ENCODE peak calls at places on chromosomes 3 and 15, in nine cellular contexts. One of them, this sample, is unnamed.

GRCh38 chr15:39556461-39556860 is 24.4 kb upstream of the THBS1 start:
- DNase-seq in fibroblast of pulmonary artery: no peak
- DNase-seq in uterus: no peak
- DNase-seq in IMR-90: peak; percentile 81
- DNase-seq in fibroblast of mammary gland: no peak
- DNase-seq in tibial artery: no peak
- DNase-seq in lung: no peak
- DNase-seq in NT2/D1: no peak
- DNase-seq in AG09309: no peak
- DNase-seq in this sample: no peak

GRCh38 chr3:186989429-186989828 is 59.1 kb downstream of the ST6GAL1 start:
- DNase-seq in fibroblast of pulmonary artery: no peak
- DNase-seq in uterus: no peak
- DNase-seq in IMR-90: no peak
- DNase-seq in fibroblast of mammary gland: no peak
- DNase-seq in tibial artery: no peak
- DNase-seq in lung: no peak
- DNase-seq in NT2/D1: no peak
- DNase-seq in AG09309: no peak
- DNase-seq in this sample: no peak

GRCh38 chr3:156648086-156648485 is 26.3 kb upstream of the TIPARP start:
- DNase-seq in fibroblast of pulmonary artery: peak; percentile 81
- DNase-seq in uterus: no peak
- DNase-seq in IMR-90: peak; percentile 75
- DNase-seq in fibroblast of mammary gland: peak; percentile 25
- DNase-seq in tibial artery: no peak
- DNase-seq in lung: no peak
- DNase-seq in NT2/D1: no peak
- DNase-seq in AG09309: no peak
- DNase-seq in this sample: no peak

GRCh38 chr3:124034016-124034808 is 42.3 kb upstream of the ROPN1 start:
- DNase-seq in fibroblast of pulmonary artery: peak; percentile 3
- DNase-seq in uterus: peak; percentile 39
- DNase-seq in IMR-90: no peak
- DNase-seq in fibroblast of mammary gland: peak; percentile 1
- DNase-seq in tibial artery: no peak
- DNase-seq in lung: no peak
- DNase-seq in NT2/D1: no peak
- DNase-seq in AG09309: no peak
- DNase-seq in this sample: no peak

GRCh38 chr3:45026038-45026437 is at the start of gene CLEC3B:
- DNase-seq in fibroblast of pulmonary artery: peak; percentile 87
- DNase-seq in uterus: peak; percentile 63
- DNase-seq in IMR-90: peak; percentile 78
- DNase-seq in fibroblast of mammary gland: peak; percentile 82
- DNase-seq in tibial artery: peak; percentile 70
- DNase-seq in lung: peak; percentile 61
- DNase-seq in NT2/D1: no peak
- DNase-seq in AG09309: no peak
- DNase-seq in this sample: no peak

GRCh38 chr3:108722724-108723123 is 34.5 kb downstream of the RETNLB start:
- DNase-seq in fibroblast of pulmonary artery: no peak
- DNase-seq in uterus: no peak
- DNase-seq in IMR-90: no peak
- DNase-seq in fibroblast of mammary gland: no peak
- DNase-seq in tibial artery: no peak
- DNase-seq in lung: no peak
- DNase-seq in NT2/D1: no peak
- DNase-seq in AG09309: no peak
- DNase-seq in this sample: no peak

GRCh38 chr15:80669599-80670273 is 25.4 kb upstream of the ABHD17C start:
- DNase-seq in fibroblast of pulmonary artery: peak; percentile 35
- DNase-seq in uterus: no peak
- DNase-seq in IMR-90: peak; percentile 70
- DNase-seq in fibroblast of mammary gland: peak; percentile 77
- DNase-seq in tibial artery: no peak
- DNase-seq in lung: no peak
- DNase-seq in NT2/D1: no peak
- DNase-seq in AG09309: no peak
- DNase-seq in this sample: no peak

GRCh38 chr15:67768592-67768991 is 56.7 kb upstream of the SKOR1 start:
- DNase-seq in fibroblast of pulmonary artery: no peak
- DNase-seq in uterus: no peak
- DNase-seq in IMR-90: no peak
- DNase-seq in fibroblast of mammary gland: no peak
- DNase-seq in tibial artery: no peak
- DNase-seq in lung: no peak
- DNase-seq in NT2/D1: no peak
- DNase-seq in AG09309: no peak
- DNase-seq in this sample: no peak

GRCh38 chr3:46440531-46441294 is 24.0 kb downstream of the LTF start:
- DNase-seq in fibroblast of pulmonary artery: no peak
- DNase-seq in uterus: no peak
- DNase-seq in IMR-90: no peak
- DNase-seq in fibroblast of mammary gland: no peak
- DNase-seq in tibial artery: no peak
- DNase-seq in lung: no peak
- DNase-seq in NT2/D1: peak; percentile 23
- DNase-seq in AG09309: no peak
- DNase-seq in this sample: no peak

GRCh38 chr15:89401636-89402252 is 67.1 kb upstream of the POLG start:
- DNase-seq in fibroblast of pulmonary artery: peak; percentile 48
- DNase-seq in uterus: no peak
- DNase-seq in IMR-90: peak; percentile 85
- DNase-seq in fibroblast of mammary gland: peak; percentile 60
- DNase-seq in tibial artery: no peak
- DNase-seq in lung: no peak
- DNase-seq in NT2/D1: no peak
- DNase-seq in AG09309: no peak
- DNase-seq in this sample: no peak

GRCh38 chr3:177602601-177603136 is 405.4 kb upstream of the TBL1XR1 start:
- DNase-seq in fibroblast of pulmonary artery: no peak
- DNase-seq in uterus: no peak
- DNase-seq in IMR-90: peak; percentile 31
- DNase-seq in fibroblast of mammary gland: no peak
- DNase-seq in tibial artery: no peak
- DNase-seq in lung: no peak
- DNase-seq in NT2/D1: no peak
- DNase-seq in AG09309: no peak
- DNase-seq in this sample: no peak

GRCh38 chr15:38895326-38896282 is 331.0 kb upstream of the RASGRP1 start:
- DNase-seq in fibroblast of pulmonary artery: peak; percentile 82
- DNase-seq in uterus: no peak
- DNase-seq in IMR-90: peak; percentile 89
- DNase-seq in fibroblast of mammary gland: peak; percentile 94
- DNase-seq in tibial artery: no peak
- DNase-seq in lung: no peak
- DNase-seq in NT2/D1: no peak
- DNase-seq in AG09309: peak; percentile 79
- DNase-seq in this sample: no peak

GRCh38 chr15:39022532-39023305 is 458.1 kb upstream of the RASGRP1 start:
- DNase-seq in fibroblast of pulmonary artery: no peak
- DNase-seq in uterus: no peak
- DNase-seq in IMR-90: no peak
- DNase-seq in fibroblast of mammary gland: no peak
- DNase-seq in tibial artery: no peak
- DNase-seq in lung: no peak
- DNase-seq in NT2/D1: no peak
- DNase-seq in AG09309: no peak
- DNase-seq in this sample: no peak

GRCh38 chr3:126152458-126152857 is 27.9 kb downstream of the ALDH1L1 start:
- DNase-seq in fibroblast of pulmonary artery: no peak
- DNase-seq in uterus: no peak
- DNase-seq in IMR-90: no peak
- DNase-seq in fibroblast of mammary gland: no peak
- DNase-seq in tibial artery: no peak
- DNase-seq in lung: no peak
- DNase-seq in NT2/D1: no peak
- DNase-seq in AG09309: no peak
- DNase-seq in this sample: no peak

GRCh38 chr15:76341366-76342045 is 4.9 kb downstream of the ISL2 start:
- DNase-seq in fibroblast of pulmonary artery: no peak
- DNase-seq in uterus: no peak
- DNase-seq in IMR-90: no peak
- DNase-seq in fibroblast of mammary gland: no peak
- DNase-seq in tibial artery: no peak
- DNase-seq in lung: no peak
- DNase-seq in NT2/D1: no peak
- DNase-seq in AG09309: no peak
- DNase-seq in this sample: no peak

GRCh38 chr3:144105542-144105941 is 133.9 kb downstream of the DIPK2A start:
- DNase-seq in fibroblast of pulmonary artery: no peak
- DNase-seq in uterus: no peak
- DNase-seq in IMR-90: no peak
- DNase-seq in fibroblast of mammary gland: no peak
- DNase-seq in tibial artery: no peak
- DNase-seq in lung: no peak
- DNase-seq in NT2/D1: no peak
- DNase-seq in AG09309: no peak
- DNase-seq in this sample: no peak

GRCh38 chr3:45551214-45552010 is 43.1 kb upstream of the LIMD1 start:
- DNase-seq in fibroblast of pulmonary artery: peak; percentile 96
- DNase-seq in uterus: peak; percentile 83
- DNase-seq in IMR-90: peak; percentile 99
- DNase-seq in fibroblast of mammary gland: peak; percentile 100
- DNase-seq in tibial artery: peak; percentile 65
- DNase-seq in lung: peak; percentile 68
- DNase-seq in NT2/D1: no peak
- DNase-seq in AG09309: peak; percentile 78
- DNase-seq in this sample: peak; percentile 39

GRCh38 chr3:70982274-70982673 is 601.3 kb downstream of the FOXP1 start:
- DNase-seq in fibroblast of pulmonary artery: peak; percentile 58
- DNase-seq in uterus: no peak
- DNase-seq in IMR-90: no peak
- DNase-seq in fibroblast of mammary gland: peak; percentile 63
- DNase-seq in tibial artery: no peak
- DNase-seq in lung: no peak
- DNase-seq in NT2/D1: no peak
- DNase-seq in AG09309: no peak
- DNase-seq in this sample: no peak

GRCh38 chr15:76235186-76235826 is 76.0 kb downstream of the ETFA start:
- DNase-seq in fibroblast of pulmonary artery: peak; percentile 71
- DNase-seq in uterus: no peak
- DNase-seq in IMR-90: peak; percentile 53
- DNase-seq in fibroblast of mammary gland: peak; percentile 48
- DNase-seq in tibial artery: no peak
- DNase-seq in lung: no peak
- DNase-seq in NT2/D1: no peak
- DNase-seq in AG09309: peak; percentile 16
- DNase-seq in this sample: peak; percentile 19

GRCh38 chr3:168426196-168426595 is 330.5 kb upstream of the GOLIM4 start:
- DNase-seq in fibroblast of pulmonary artery: peak; percentile 11
- DNase-seq in uterus: no peak
- DNase-seq in IMR-90: peak; percentile 52
- DNase-seq in fibroblast of mammary gland: peak; percentile 11
- DNase-seq in tibial artery: no peak
- DNase-seq in lung: no peak
- DNase-seq in NT2/D1: no peak
- DNase-seq in AG09309: no peak
- DNase-seq in this sample: no peak

GRCh38 chr15:57861805-57862586 is 155.5 kb downstream of the POLR2M start:
- DNase-seq in fibroblast of pulmonary artery: peak; percentile 79
- DNase-seq in uterus: peak; percentile 49
- DNase-seq in IMR-90: peak; percentile 64
- DNase-seq in fibroblast of mammary gland: peak; percentile 92
- DNase-seq in tibial artery: no peak
- DNase-seq in lung: no peak
- DNase-seq in NT2/D1: no peak
- DNase-seq in AG09309: peak; percentile 51
- DNase-seq in this sample: no peak

GRCh38 chr3:73835945-73836344 is 211.2 kb upstream of the PDZRN3 start:
- DNase-seq in fibroblast of pulmonary artery: no peak
- DNase-seq in uterus: no peak
- DNase-seq in IMR-90: no peak
- DNase-seq in fibroblast of mammary gland: no peak
- DNase-seq in tibial artery: no peak
- DNase-seq in lung: no peak
- DNase-seq in NT2/D1: no peak
- DNase-seq in AG09309: no peak
- DNase-seq in this sample: no peak

GRCh38 chr3:15578272-15578671 is 23.1 kb downstream of the HACL1 start:
- DNase-seq in fibroblast of pulmonary artery: peak; percentile 20
- DNase-seq in uterus: no peak
- DNase-seq in IMR-90: no peak
- DNase-seq in fibroblast of mammary gland: no peak
- DNase-seq in tibial artery: no peak
- DNase-seq in lung: no peak
- DNase-seq in NT2/D1: no peak
- DNase-seq in AG09309: no peak
- DNase-seq in this sample: no peak
- H3K4me3 ChIP-seq in fibroblast of pulmonary artery: no peak overlapping the region
- H3K4me3 ChIP-seq in uterus: no peak overlapping the region
- H3K4me3 ChIP-seq in IMR-90: no peak overlapping the region
- H3K4me3 ChIP-seq in fibroblast of mammary gland: no peak overlapping the region
- H3K4me3 ChIP-seq in tibial artery: no peak overlapping the region
- H3K4me3 ChIP-seq in lung: no peak overlapping the region
- H3K4me3 ChIP-seq in NT2/D1: no peak overlapping the region
- H3K4me3 ChIP-seq in AG09309: no peak overlapping the region
- H3K4me3 ChIP-seq in this sample: no peak overlapping the region

GRCh38 chr3:127588675-127589577 is 1.6 kb downstream of the TPRA1 start:
- DNase-seq in fibroblast of pulmonary artery: peak; percentile 57
- DNase-seq in uterus: no peak
- DNase-seq in IMR-90: peak; percentile 72
- DNase-seq in fibroblast of mammary gland: peak; percentile 67
- DNase-seq in tibial artery: no peak
- DNase-seq in lung: no peak
- DNase-seq in NT2/D1: no peak
- DNase-seq in AG09309: peak; percentile 38
- DNase-seq in this sample: no peak
- H3K4me3 ChIP-seq in fibroblast of pulmonary artery: peak overlapping the region; percentile 80
- H3K4me3 ChIP-seq in uterus: peak overlapping the region; percentile 54
- H3K4me3 ChIP-seq in IMR-90: peak overlapping the region; percentile 51
- H3K4me3 ChIP-seq in fibroblast of mammary gland: peak overlapping the region; percentile 79
- H3K4me3 ChIP-seq in tibial artery: peak overlapping the region; percentile 88
- H3K4me3 ChIP-seq in lung: peak overlapping the region; percentile 91
- H3K4me3 ChIP-seq in NT2/D1: peak overlapping the region; percentile 89
- H3K4me3 ChIP-seq in AG09309: peak overlapping the region; percentile 84
- H3K4me3 ChIP-seq in this sample: peak overlapping the region; percentile 78

GRCh38 chr3:31423522-31423921 is 109.2 kb upstream of the STT3B start:
- DNase-seq in fibroblast of pulmonary artery: peak; percentile 11
- DNase-seq in uterus: no peak
- DNase-seq in IMR-90: peak; percentile 57
- DNase-seq in fibroblast of mammary gland: peak; percentile 93
- DNase-seq in tibial artery: no peak
- DNase-seq in lung: no peak
- DNase-seq in NT2/D1: no peak
- DNase-seq in AG09309: no peak
- DNase-seq in this sample: no peak
- H3K4me3 ChIP-seq in fibroblast of pulmonary artery: no peak overlapping the region
- H3K4me3 ChIP-seq in uterus: no peak overlapping the region
- H3K4me3 ChIP-seq in IMR-90: no peak overlapping the region
- H3K4me3 ChIP-seq in fibroblast of mammary gland: no peak overlapping the region
- H3K4me3 ChIP-seq in tibial artery: no peak overlapping the region
- H3K4me3 ChIP-seq in lung: no peak overlapping the region
- H3K4me3 ChIP-seq in NT2/D1: no peak overlapping the region
- H3K4me3 ChIP-seq in AG09309: no peak overlapping the region
- H3K4me3 ChIP-seq in this sample: no peak overlapping the region

DNA sequence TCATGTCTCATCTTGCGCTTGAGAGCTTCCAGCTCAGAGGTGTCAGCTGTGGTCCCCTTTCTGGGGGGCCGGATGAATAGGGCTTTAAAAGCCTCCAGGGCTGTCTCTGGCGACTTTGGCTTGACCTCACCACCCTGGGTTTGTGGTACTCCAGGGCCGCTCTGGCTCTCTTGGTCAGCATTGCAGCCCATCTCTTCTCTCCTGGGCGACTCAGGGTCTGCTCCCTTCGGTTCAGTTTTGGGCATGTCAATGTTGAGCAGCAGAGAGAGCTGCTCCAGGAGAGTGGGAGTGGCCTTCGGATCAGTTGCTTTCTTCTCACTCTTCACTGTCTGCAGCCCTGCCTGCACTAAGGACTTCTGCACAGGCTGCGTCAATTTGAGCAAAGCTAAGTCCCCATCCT is 127.9 kb downstream of the FMN1 start:
- DNase-seq in fibroblast of pulmonary artery: no peak
- DNase-seq in uterus: no peak
- DNase-seq in IMR-90: no peak
- DNase-seq in fibroblast of mammary gland: no peak
- DNase-seq in tibial artery: no peak
- DNase-seq in lung: no peak
- DNase-seq in NT2/D1: no peak
- DNase-seq in AG09309: no peak
- DNase-seq in this sample: no peak
- H3K4me3 ChIP-seq in fibroblast of pulmonary artery: no peak overlapping the region
- H3K4me3 ChIP-seq in uterus: no peak overlapping the region
- H3K4me3 ChIP-seq in IMR-90: no peak overlapping the region
- H3K4me3 ChIP-seq in fibroblast of mammary gland: no peak overlapping the region
- H3K4me3 ChIP-seq in tibial artery: no peak overlapping the region
- H3K4me3 ChIP-seq in lung: peak overlapping the region; percentile 32
- H3K4me3 ChIP-seq in NT2/D1: no peak overlapping the region
- H3K4me3 ChIP-seq in AG09309: no peak overlapping the region
- H3K4me3 ChIP-seq in this sample: no peak overlapping the region